ENCODE peak calls at places on chromosomes 11 and 22, in six cellular contexts. E is M059J; Y is Caki2; X is breast epithelium; R is heart right ventricle; H is stimulated activated CD4-positive, alpha-beta T cell treated with anti-CD3 and anti-CD28 coated beads, Interleukin-4, amount 100 ng/mL, for 4 hours. F is an unnamed sample.

GRCh38 chr11:125902315-125902926 is 585 bp downstream of the PUS3 start:
- DNase-seq in E (no peak), Y (no peak), X (no peak), R (no peak), H (no peak), F (no peak)

GRCh38 chr11:111983187-111983986 is 41.8 kb upstream of the DLAT start:
- DNase-seq in E (no peak), Y (peak; percentile 75), X (peak; percentile 61), R (no peak), H (no peak), F (peak; percentile 54)

GRCh38 chr11:65833297-65834030 is at the start of gene SNX32:
- DNase-seq in E (peak; percentile 89), Y (no peak), X (peak; percentile 95), R (peak; percentile 96), H (peak; percentile 93), F (peak; percentile 96)

GRCh38 chr22:35761037-35761436 is 43.4 kb downstream of the APOL5 start:
- DNase-seq in E (peak; percentile 34), Y (no peak), X (no peak), R (no peak), H (no peak), F (no peak)

GRCh38 chr11:104649002-104649401 is 249.3 kb downstream of the CASP12 start:
- DNase-seq in E (no peak), Y (no peak), X (no peak), R (no peak), H (no peak), F (no peak)

GRCh38 chr11:61072316-61073109 is 29.8 kb upstream of the CD5 start:
- DNase-seq in E (no peak), Y (no peak), X (no peak), R (no peak), H (no peak), F (no peak)

GRCh38 chr11:134471341-134472187 is 59.5 kb upstream of the B3GAT1 start:
- DNase-seq in E (no peak), Y (no peak), X (no peak), R (no peak), H (no peak), F (no peak)

GRCh38 chr11:11155962-11156815 is 196.9 kb downstream of the CSNK2A3 start:
- DNase-seq in E (no peak), Y (no peak), X (no peak), R (peak; percentile 26), H (peak; percentile 43), F (no peak)

GRCh38 chr11:31801298-31801702 is 9.8 kb downstream of the PAX6 start:
- DNase-seq in E (no peak), Y (no peak), X (no peak), R (no peak), H (no peak), F (no peak)

GRCh38 chr22:39254789-39255298 is 10.1 kb upstream of the PDGFB start:
- DNase-seq in E (peak; percentile 77), Y (no peak), X (no peak), R (no peak), H (no peak), F (no peak)

GRCh38 chr11:8593935-8594909 is at the start of gene STK33:
- DNase-seq in E (peak; percentile 51), Y (no peak), X (no peak), R (peak; percentile 63), H (peak; percentile 19), F (peak; percentile 63)

GRCh38 chr11:111460752-111461305 is 51.4 kb downstream of the BTG4 start:
- DNase-seq in E (no peak), Y (no peak), X (no peak), R (no peak), H (no peak), F (no peak)

GRCh38 chr11:16785520-16786128 is 47.2 kb downstream of the C11orf58 start:
- DNase-seq in E (peak; percentile 69), Y (peak; percentile 41), X (peak; percentile 67), R (peak; percentile 36), H (peak; percentile 34), F (peak; percentile 63)

GRCh38 chr11:109051200-109051599 is 370.8 kb upstream of the C11orf87 start:
- DNase-seq in E (no peak), Y (no peak), X (no peak), R (no peak), H (no peak), F (no peak)

GRCh38 chr22:17205432-17205831 is 13.8 kb downstream of the ADA2 start:
- DNase-seq in E (no peak), Y (no peak), X (no peak), R (no peak), H (no peak), F (no peak)

GRCh38 chr11:110728883-110729282 is 16.6 kb upstream of the ARHGAP20 start:
- DNase-seq in E (no peak), Y (no peak), X (no peak), R (no peak), H (no peak), F (no peak)

GRCh38 chr22:29145321-29146072 is 60.2 kb upstream of the EMID1 start:
- DNase-seq in E (no peak), Y (no peak), X (no peak), R (no peak), H (no peak), F (no peak)

GRCh38 chr22:29503811-29504372 is 23.9 kb downstream of the NEFH start:
- DNase-seq in E (peak; percentile 51), Y (peak; percentile 53), X (no peak), R (no peak), H (no peak), F (peak; percentile 48)

GRCh38 chr11:76277298-76278175 is 71.2 kb upstream of the WNT11 start:
- DNase-seq in E (no peak), Y (peak; percentile 14), X (no peak), R (no peak), H (no peak), F (peak; percentile 75)

GRCh38 chr11:104164028-104164520 is at the start of gene PDGFD:
- DNase-seq in E (peak; percentile 83), Y (peak; percentile 80), X (peak; percentile 50), R (peak; percentile 65), H (no peak), F (peak; percentile 44)

GRCh38 chr11:95544095-95544795 is 245.3 kb downstream of the FAM76B start:
- DNase-seq in E (no peak), Y (no peak), X (no peak), R (no peak), H (no peak), F (no peak)

GRCh38 chr11:5923789-5924188 is 18.3 kb upstream of the OR56A3 start:
- DNase-seq in E (no peak), Y (no peak), X (no peak), R (no peak), H (no peak), F (no peak)

GRCh38 chr11:89477175-89477574 is 14.0 kb downstream of the NOX4 start:
- DNase-seq in E (no peak), Y (no peak), X (no peak), R (no peak), H (no peak), F (no peak)

GRCh38 chr22:22603470-22603947 is 40.9 kb upstream of the GGTLC2 start:
- DNase-seq in E (no peak), Y (no peak), X (no peak), R (no peak), H (no peak), F (no peak)

GRCh38 chr11:68329993-68330699 is 17.8 kb downstream of the LRP5 start:
- DNase-seq in E (no peak), Y (no peak), X (no peak), R (no peak), H (no peak), F (no peak)

GRCh38 chr22:36323182-36323854 is 64.4 kb downstream of the MYH9 start:
- DNase-seq in E (peak; percentile 28), Y (no peak), X (peak; percentile 78), R (peak; percentile 62), H (no peak), F (peak; percentile 70)

GRCh38 chr11:130916910-130917309 is 631 bp upstream of the SNX19 start:
- DNase-seq in E (no peak), Y (no peak), X (no peak), R (no peak), H (no peak), F (no peak)

GRCh38 chr22:23834830-23835772 is 3.7 kb downstream of the DERL3 start:
- DNase-seq in E (no peak), Y (no peak), X (no peak), R (peak; percentile 73), H (no peak), F (no peak)

GRCh38 chr11:116642481-116642880 is 130.3 kb downstream of the BUD13 start:
- DNase-seq in E (no peak), Y (no peak), X (no peak), R (no peak), H (no peak), F (no peak)

GRCh38 chr22:48432721-48433518 is 1394.8 kb downstream of the BRD1 start:
- DNase-seq in E (no peak), Y (peak; percentile 27), X (peak; percentile 45), R (no peak), H (no peak), F (peak; percentile 22)

GRCh38 chr11:32874144-32874543 is 18.5 kb upstream of the QSER1 start:
- DNase-seq in E (no peak), Y (no peak), X (no peak), R (no peak), H (no peak), F (no peak)

GRCh38 chr11:122099345-122100045 is 16.5 kb downstream of the BLID start:
- DNase-seq in E (peak; percentile 54), Y (no peak), X (no peak), R (no peak), H (no peak), F (no peak)

GRCh38 chr11:128893578-128894295 is 2.6 kb downstream of the KCNJ5 start:
- DNase-seq in E (no peak), Y (no peak), X (no peak), R (no peak), H (no peak), F (peak; percentile 31)

GRCh38 chr11:134439181-134439580 is 27.1 kb upstream of the B3GAT1 start:
- DNase-seq in E (peak; percentile 3), Y (peak; percentile 4), X (no peak), R (no peak), H (no peak), F (no peak)

GRCh38 chr11:73314121-73314948 is 6.3 kb downstream of the ARHGEF17 start:
- DNase-seq in E (peak; percentile 61), Y (peak; percentile 63), X (no peak), R (no peak), H (no peak), F (peak; percentile 74)

GRCh38 chr22:35580351-35581022 is 36.6 kb downstream of the MB start:
- DNase-seq in E (no peak), Y (no peak), X (no peak), R (peak; percentile 64), H (no peak), F (no peak)

GRCh38 chr11:79018371-79018849 is 422.4 kb downstream of the TENM4 start:
- DNase-seq in E (peak; percentile 79), Y (no peak), X (no peak), R (no peak), H (no peak), F (no peak)

GRCh38 chr22:45009881-45010531 is at the start of gene PHF21B:
- DNase-seq in E (peak; percentile 3), Y (no peak), X (no peak), R (peak; percentile 57), H (peak; percentile 43), F (peak; percentile 73)

F was measured in left lung.